ENCODE peak calls at places on chromosomes 11 and 22, in six cellular contexts. V is NCI-H1417; B is HS-5; T is ecto neural progenitor cell; O is stimulated activated CD4-positive, alpha-beta T cell treated with anti-CD3 and anti-CD28 coated beads, Interleukin-4, amount 100 ng/mL, for 48 hours; Q is activated T-cell treated with anti-CD3 and anti-CD28 coated beads for 1 hour. R is an unnamed sample.

GRCh38 chr22:41124086-41124485 is 31.7 kb downstream of the EP300 start:
- DNase-seq in V (no peak), B (no peak), T (no peak), O (no peak), Q (no peak), R (no peak)

GRCh38 chr22:25623310-25623734 is 58.8 kb downstream of the GRK3 start:
- DNase-seq in V (no peak), B (no peak), T (no peak), O (no peak), Q (no peak), R (no peak)

GRCh38 chr11:75346912-75347647 is 4.4 kb downstream of the ARRB1 start:
- DNase-seq in V (peak; percentile 7), B (no peak), T (no peak), O (no peak), Q (no peak), R (no peak)

GRCh38 chr11:67095214-67095507 is 23.9 kb upstream of the KDM2A start:
- DNase-seq in V (no peak), B (no peak), T (no peak), O (no peak), Q (no peak), R (no peak)

GRCh38 chr22:40463017-40463631 is 92.7 kb downstream of the SGSM3 start:
- DNase-seq in V (no peak), B (no peak), T (no peak), O (peak; percentile 36), Q (peak; percentile 27), R (no peak)

GRCh38 chr11:121467965-121468364 is 15.2 kb upstream of the SORL1-AS1 start:
- DNase-seq in V (peak; percentile 84), B (no peak), T (no peak), O (peak; percentile 79), Q (peak; percentile 52), R (no peak)

GRCh38 chr11:8296872-8297271 is 33.2 kb upstream of the LMO1 start:
- DNase-seq in V (no peak), B (no peak), T (no peak), O (no peak), Q (no peak), R (no peak)

GRCh38 chr11:409600-410471 is 5.0 kb downstream of the SIGIRR start:
- DNase-seq in V (no peak), B (no peak), T (no peak), O (no peak), Q (no peak), R (no peak)

GRCh38 chr11:122398851-122399250 is 256.7 kb upstream of the UBASH3B start:
- DNase-seq in V (no peak), B (no peak), T (no peak), O (no peak), Q (no peak), R (no peak)

GRCh38 chr22:46801826-46802607 is 39.6 kb downstream of the TBC1D22A start:
- DNase-seq in V (no peak), B (no peak), T (no peak), O (no peak), Q (no peak), R (no peak)

GRCh38 chr11:119700536-119701346 is 28.3 kb downstream of the NECTIN1 start:
- DNase-seq in V (peak; percentile 58), B (no peak), T (no peak), O (no peak), Q (no peak), R (no peak)

GRCh38 chr22:48486163-48486957 is 1341.3 kb downstream of the BRD1 start:
- DNase-seq in V (no peak), B (no peak), T (peak; percentile 37), O (no peak), Q (no peak), R (no peak)

GRCh38 chr11:35047179-35047578 is 91.8 kb upstream of the CD44 start:
- DNase-seq in V (no peak), B (no peak), T (no peak), O (no peak), Q (peak; percentile 25), R (no peak)

GRCh38 chr11:134742228-134742612 is 330.2 kb upstream of the B3GAT1 start:
- DNase-seq in V (no peak), B (no peak), T (no peak), O (no peak), Q (no peak), R (no peak)

GRCh38 chr11:65391007-65391406 is 4.6 kb downstream of the FRMD8 start:
- DNase-seq in V (no peak), B (no peak), T (peak; percentile 61), O (no peak), Q (no peak), R (no peak)

GRCh38 chr11:116611998-116612620 is 160.7 kb downstream of the BUD13 start:
- DNase-seq in V (no peak), B (no peak), T (peak; percentile 21), O (no peak), Q (no peak), R (no peak)

GRCh38 chr11:102279641-102280170 is 37.6 kb upstream of the BIRC3 start:
- DNase-seq in V (no peak), B (no peak), T (no peak), O (no peak), Q (no peak), R (no peak)

GRCh38 chr11:66221726-66222236 is 46.7 kb upstream of the RAB1B start:
- DNase-seq in V (no peak), B (no peak), T (no peak), O (no peak), Q (no peak), R (no peak)

GRCh38 chr11:45001466-45002165 is 50.9 kb upstream of the TP53I11 start:
- DNase-seq in V (no peak), B (no peak), T (no peak), O (no peak), Q (no peak), R (no peak)

GRCh38 chr11:45646275-45646970 is 19.0 kb downstream of the CHST1 start:
- DNase-seq in V (no peak), B (no peak), T (no peak), O (no peak), Q (no peak), R (no peak)

R was measured in GOT3.